ENCODE peak calls at places on chromosomes 1 and 21, in four cellular contexts. O is CD4-positive, alpha-beta T cell; G is transverse colon; K is neural crest cell. Z is an unnamed sample.
A peak's percentile ranks its signal among the peaks of the same experiment; 100 is the strongest.

GRCh38 chr1:75579046-75579445 is 31.9 kb downstream of the SLC44A5 start:
- DNase-seq in G (no peak), O (no peak), K (no peak), Z (no peak)

GRCh38 chr1:167331650-167332049 is 111.0 kb downstream of the POU2F1 start:
- DNase-seq in G (no peak), O (no peak), K (no peak), Z (no peak)

GRCh38 chr1:43659785-43660184 is 9.8 kb downstream of the KDM4A start:
- DNase-seq in O (no peak), G (no peak), K (no peak), Z (no peak)

GRCh38 chr1:2544093-2544874 is 11.9 kb upstream of the TNFRSF14 start:
- DNase-seq in O (no peak), G (no peak), K (peak; percentile 20), Z (no peak)

GRCh38 chr1:206890125-206890637 is 7.1 kb upstream of the IL24 start:
- DNase-seq in K (no peak), O (no peak), G (no peak), Z (no peak)

GRCh38 chr1:185960377-185961151 is 226.4 kb downstream of the HMCN1 start:
- DNase-seq in O (no peak), G (no peak), K (no peak), Z (no peak)

GRCh38 chr1:109807822-109808680 is 44.3 kb upstream of the EPS8L3 start:
- DNase-seq in O (no peak), G (no peak), K (no peak), Z (no peak)

GRCh38 chr1:53293123-53293522 is 34.7 kb downstream of the LRP8 start:
- DNase-seq in O (no peak), K (no peak), G (no peak), Z (no peak)

GRCh38 chr1:229648406-229648805 is 22.4 kb downstream of the URB2 start:
- DNase-seq in G (no peak), K (no peak), O (no peak), Z (no peak)

GRCh38 chr1:147211577-147211976 is 13.6 kb downstream of the FMO5 start:
- DNase-seq in G (no peak), O (no peak), K (no peak), Z (no peak)

GRCh38 chr1:39704757-39705156 is 13.5 kb upstream of the HPCAL4 start:
- DNase-seq in O (no peak), G (no peak), K (no peak), Z (no peak)

GRCh38 chr1:241639040-241639652 is 1.0 kb downstream of the CHML start:
- DNase-seq in G (no peak), K (no peak), O (no peak), Z (no peak)

GRCh38 chr21:42010507-42011493 is 640 bp upstream of the ZBTB21 start:
- DNase-seq in G (peak; percentile 48), O (peak; percentile 3), K (no peak), Z (no peak)

GRCh38 chr1:218537131-218537904 is 192.2 kb downstream of the TGFB2 start:
- DNase-seq in G (no peak), K (no peak), O (no peak), Z (no peak)

GRCh38 chr21:44989538-44989888 is 49.7 kb downstream of the SLX9 start:
- DNase-seq in K (no peak), O (no peak), G (no peak), Z (no peak)

GRCh38 chr1:119420638-119421037 is 5.7 kb downstream of the HSD3B2 start:
- DNase-seq in K (no peak), O (no peak), G (no peak), Z (no peak)

GRCh38 chr1:92201973-92202372 is 15.7 kb upstream of the C1orf146 start:
- DNase-seq in K (no peak), G (no peak), O (no peak), Z (no peak)

GRCh38 chr1:117346206-117346928 is 20.9 kb upstream of the MAN1A2 start:
- DNase-seq in G (no peak), K (no peak), O (no peak), Z (no peak)

GRCh38 chr1:36137776-36138175 is 11.5 kb downstream of the TRAPPC3 start:
- DNase-seq in O (no peak), G (no peak), K (no peak), Z (no peak)

GRCh38 chr1:241343956-241344355 is 13.0 kb downstream of the RGS7 start:
- DNase-seq in K (no peak), O (no peak), G (no peak), Z (no peak)

GRCh38 chr1:6508876-6509602 is 17.6 kb upstream of the PLEKHG5 start:
- DNase-seq in O (no peak), G (no peak), K (no peak), Z (no peak)

GRCh38 chr21:33075128-33075527 is 5.2 kb downstream of the OLIG1 start:
- DNase-seq in O (no peak), G (no peak), K (no peak), Z (no peak)

GRCh38 chr21:34996304-34997081 is 52.6 kb downstream of the RUNX1 start:
- DNase-seq in K (no peak), O (no peak), G (no peak), Z (no peak)

GRCh38 chr1:225881081-225882007 is 836 bp downstream of the TMEM63A start:
- DNase-seq in G (peak; percentile 75), O (peak; percentile 38), K (no peak), Z (no peak)

GRCh38 chr1:236895665-236896387 is 100.7 kb downstream of the MTR start:
- DNase-seq in O (no peak), K (no peak), G (no peak), Z (no peak)

GRCh38 chr1:32920833-32921232 is 19.6 kb upstream of the TMEM54 start:
- DNase-seq in O (no peak), G (no peak), K (no peak), Z (no peak)

GRCh38 chr1:28295936-28296335 is 32.9 kb upstream of the MED18 start:
- DNase-seq in O (no peak), K (no peak), G (no peak), Z (no peak)

GRCh38 chr1:235423214-235423652 is 56.0 kb downstream of the TBCE start:
- DNase-seq in K (no peak), G (no peak), O (no peak), Z (no peak)

GRCh38 chr1:55717111-55717510 is 501.9 kb upstream of the USP24 start:
- DNase-seq in K (no peak), O (no peak), G (no peak), Z (no peak)

GRCh38 chr1:103529746-103530145 is 4.2 kb downstream of the RNPC3 start:
- DNase-seq in G (no peak), O (no peak), K (no peak), Z (no peak)

GRCh38 chr1:104636581-104636980 is 886.9 kb downstream of the AMY1C start:
- DNase-seq in O (no peak), G (no peak), K (no peak), Z (no peak)
- TF ChIP-seq CTCF in O (no peak), G (no peak), K (no peak), Z (no peak)

GRCh38 chr21:36209626-36210171 is 53.1 kb downstream of the DOP1B start:
- DNase-seq in G (peak; percentile 67), O (peak; percentile 5), K (no peak), Z (no peak)

GRCh38 chr21:36205962-36206361 is 49.3 kb downstream of the DOP1B start:
- DNase-seq in K (no peak), G (no peak), O (no peak), Z (no peak)

GRCh38 chr21:36210779-36211659 is 54.4 kb downstream of the DOP1B start:
- DNase-seq in G (no peak), K (no peak), O (no peak), Z (no peak)

GRCh38 chr21:36207577-36208320 is 51.1 kb downstream of the DOP1B start:
- DNase-seq in O (no peak), G (no peak), K (no peak), Z (no peak)

GRCh38 chr21:36208326-36209013 is 51.8 kb downstream of the DOP1B start:
- DNase-seq in O (no peak), K (no peak), G (no peak), Z (no peak)
- TF ChIP-seq CTCF in O (no peak), K (no peak), G (no peak), Z (no peak)

DNA sequence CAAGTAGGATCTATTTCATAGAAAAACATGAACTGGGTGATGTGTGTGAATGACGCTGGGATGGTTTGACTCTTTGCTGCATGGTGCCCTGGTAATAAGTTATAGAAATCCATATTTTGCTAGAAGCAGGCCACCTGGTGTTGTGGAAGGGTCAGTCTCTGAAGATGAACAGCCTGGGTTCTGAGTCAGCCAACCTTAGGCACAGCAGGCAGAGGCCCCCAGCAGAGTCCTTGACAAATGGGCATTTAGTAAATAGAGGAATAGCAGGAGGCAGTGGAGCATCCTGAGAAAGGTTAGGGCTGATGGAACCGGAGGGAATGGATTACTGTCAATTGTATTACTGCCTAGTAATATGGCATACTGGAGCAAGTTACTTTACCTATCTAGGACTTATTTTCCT is 20.9 kb downstream of the FGGY start:
- DNase-seq in G (no peak), K (no peak), O (no peak), Z (no peak)
- TF ChIP-seq CTCF in G (no peak), K (no peak), O (no peak), Z (no peak)

DNA sequence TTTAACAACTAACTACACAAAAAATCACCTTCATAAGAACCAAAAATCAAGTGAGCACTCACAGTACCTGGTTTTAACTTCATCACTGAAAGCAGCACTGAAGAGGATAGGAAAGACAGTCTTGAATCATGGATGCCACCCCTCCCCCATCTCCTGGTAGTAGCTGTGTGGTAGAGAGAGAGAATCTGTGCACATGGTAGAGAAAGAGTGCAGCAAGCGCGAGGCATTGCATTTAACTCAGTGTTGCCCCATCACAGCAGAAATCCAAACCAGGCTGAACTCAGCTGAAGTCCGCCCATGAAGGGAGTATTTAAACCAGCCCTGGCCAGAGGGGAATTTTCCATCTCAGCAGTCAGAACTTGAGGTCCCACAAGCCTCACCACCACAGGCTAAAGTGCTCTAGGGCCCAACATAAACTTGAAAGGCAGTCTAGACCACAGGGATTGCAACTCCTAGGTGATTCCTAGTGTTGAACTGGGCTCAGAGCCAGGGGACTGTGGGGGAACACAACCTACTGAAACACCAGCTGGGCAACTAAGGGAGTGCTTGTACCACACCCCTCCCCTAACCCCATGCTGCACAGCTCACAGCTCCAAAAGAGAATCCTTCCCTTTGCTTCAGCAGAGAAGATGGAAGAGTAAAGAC is 38.4 kb downstream of the VAV3 start:
- DNase-seq in K (no peak), G (no peak), O (no peak), Z (no peak)
- TF ChIP-seq CTCF in K (no peak), G (no peak), O (no peak), Z (no peak)

GRCh38 chr1:212915245-212916091 is 34.9 kb upstream of the VASH2 start:
- DNase-seq in K (no peak), O (no peak), G (no peak), Z (peak; percentile 72)
- TF ChIP-seq CTCF in K (peak; percentile 45), O (no peak), G (peak; percentile 25), Z (peak; percentile 94)

DNA sequence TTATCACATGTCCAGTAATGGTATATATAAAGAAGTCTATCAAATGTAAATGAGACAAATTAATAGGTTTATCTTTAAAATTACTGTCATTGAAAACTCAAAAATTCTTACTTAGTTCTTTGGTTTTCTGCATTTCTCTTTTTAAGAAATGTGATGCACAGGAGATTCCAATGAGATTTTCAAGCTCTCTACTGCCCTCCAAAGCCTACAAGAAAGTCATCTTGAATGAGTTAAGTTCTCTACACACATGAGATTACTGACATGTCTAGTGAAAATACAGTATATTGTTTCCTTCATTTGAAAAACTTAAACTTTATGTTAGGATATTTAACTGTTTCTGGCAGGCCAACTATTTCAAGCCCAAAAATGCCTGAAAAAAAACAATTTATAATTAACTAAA is 68.8 kb downstream of the ITGB3BP start:
- DNase-seq in G (no peak), O (no peak), K (no peak), Z (no peak)
- TF ChIP-seq CTCF in G (no peak), O (no peak), K (peak; percentile 42), Z (peak; percentile 18)

Z was measured in D721Med.